ENCODE peak calls at places on chromosomes 4 and X, in eight cellular contexts. K, D, N, L, V, Q, H and G are unnamed samples.

GRCh38 chr4:76830612-76831474 is 67.1 kb downstream of the SOWAHB start:
- DNase-seq in K (peak; percentile 88), D (no peak), N (peak; percentile 94), L (no peak), V (no peak), Q (no peak), H (peak; percentile 47), G (peak; percentile 92)

GRCh38 chr4:107740381-107740780 is 20.3 kb upstream of the PAPSS1 start:
- DNase-seq in K (peak; percentile 14), D (no peak), N (no peak), L (no peak), V (no peak), Q (no peak), H (no peak), G (peak; percentile 9)

GRCh38 chr4:130668859-130669258 is 1572.9 kb downstream of the C4orf33 start:
- DNase-seq in K (no peak), D (no peak), N (no peak), L (no peak), V (no peak), Q (no peak), H (no peak), G (no peak)

GRCh38 chr4:152591361-152591760 is 55.5 kb upstream of the FBXW7 start:
- DNase-seq in K (no peak), D (no peak), N (no peak), L (peak; percentile 33), V (no peak), Q (no peak), H (no peak), G (peak; percentile 11)

GRCh38 chr4:2354127-2354526 is 64.3 kb downstream of the ZFYVE28 start:
- DNase-seq in K (no peak), D (peak; percentile 46), N (no peak), L (no peak), V (no peak), Q (peak; percentile 77), H (no peak), G (no peak)

GRCh38 chr4:156146581-156146980 is 192.9 kb upstream of the CTSO start:
- DNase-seq in K (no peak), D (no peak), N (no peak), L (no peak), V (no peak), Q (no peak), H (no peak), G (no peak)

GRCh38 chrX:29435396-29435795 is 780.0 kb upstream of the MAGEB2 start:
- DNase-seq in K (no peak), D (no peak), N (no peak), L (no peak), V (no peak), Q (no peak), H (no peak), G (peak; percentile 37)

GRCh38 chr4:111792592-111792991 is 352.7 kb upstream of the FAM241A start:
- DNase-seq in K (no peak), D (no peak), N (no peak), L (no peak), V (no peak), Q (no peak), H (no peak), G (no peak)

GRCh38 chr4:95640337-95640736 is 91.6 kb upstream of the UNC5C start:
- DNase-seq in K (no peak), D (no peak), N (no peak), L (no peak), V (no peak), Q (no peak), H (no peak), G (no peak)

GRCh38 chr4:127623755-127624087 is 9.0 kb upstream of the INTU start:
- DNase-seq in K (peak; percentile 6), D (no peak), N (no peak), L (no peak), V (no peak), Q (no peak), H (no peak), G (peak; percentile 41)

GRCh38 chr4:127624176-127624575 is 8.6 kb upstream of the INTU start:
- DNase-seq in K (no peak), D (no peak), N (no peak), L (no peak), V (no peak), Q (no peak), H (no peak), G (no peak)

GRCh38 chr4:127622621-127622922 is 10.2 kb upstream of the INTU start:
- DNase-seq in K (no peak), D (no peak), N (no peak), L (peak; percentile 38), V (no peak), Q (no peak), H (no peak), G (no peak)

GRCh38 chr4:127618427-127618826 is 14.3 kb upstream of the INTU start:
- DNase-seq in K (no peak), D (no peak), N (no peak), L (no peak), V (no peak), Q (no peak), H (no peak), G (no peak)

DNA sequence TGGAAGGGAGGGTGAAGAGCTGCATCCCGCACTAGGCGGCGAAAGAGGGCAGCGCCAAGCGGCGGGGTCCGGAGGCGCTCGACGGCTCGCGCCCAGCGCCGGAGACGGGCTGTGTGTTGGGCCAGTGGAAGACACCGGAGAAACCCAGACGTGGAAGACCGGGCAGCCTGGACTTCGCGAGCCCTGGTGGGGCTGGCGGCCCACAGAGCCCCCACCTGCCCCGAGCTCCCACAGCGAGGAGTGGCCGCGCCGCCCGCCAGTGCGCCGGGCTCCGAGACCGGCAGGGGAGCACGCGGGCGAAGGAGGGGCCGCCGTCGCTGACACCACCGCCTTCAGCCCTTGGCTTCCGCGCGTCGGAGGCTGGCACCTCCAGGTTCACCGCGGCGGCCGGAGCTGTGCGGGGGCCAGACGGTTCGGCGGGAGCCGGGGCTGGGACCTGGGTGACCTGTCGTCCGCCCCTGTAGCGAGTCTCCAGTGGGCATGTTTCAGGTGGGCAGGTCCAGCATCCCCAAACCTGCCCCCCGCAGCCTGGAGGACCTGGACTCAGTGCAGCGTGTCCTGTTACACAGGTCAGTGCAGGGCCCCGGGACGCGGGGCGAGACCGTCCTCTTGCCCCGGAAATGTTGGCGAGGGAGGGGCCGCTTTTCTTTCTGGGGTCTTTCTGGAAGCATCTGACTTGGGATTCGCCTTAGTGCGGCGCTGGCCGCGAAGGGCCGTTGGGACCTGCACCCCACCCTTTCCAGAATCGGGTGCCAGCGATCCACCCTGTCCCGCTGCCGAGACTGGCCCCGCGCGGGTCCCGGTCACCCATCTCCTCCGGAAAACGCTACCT is 9.6 kb upstream of the INTU start:
- DNase-seq in K (peak; percentile 71), D (no peak), N (peak; percentile 5), L (no peak), V (no peak), Q (peak; percentile 82), H (no peak), G (peak; percentile 33)
- TF ChIP-seq RAD21 in K (peak; percentile 38), D (no peak), N (peak; percentile 27), L (peak; percentile 40), V (no peak), Q (no peak), H (no peak), G (peak; percentile 11)

DNA sequence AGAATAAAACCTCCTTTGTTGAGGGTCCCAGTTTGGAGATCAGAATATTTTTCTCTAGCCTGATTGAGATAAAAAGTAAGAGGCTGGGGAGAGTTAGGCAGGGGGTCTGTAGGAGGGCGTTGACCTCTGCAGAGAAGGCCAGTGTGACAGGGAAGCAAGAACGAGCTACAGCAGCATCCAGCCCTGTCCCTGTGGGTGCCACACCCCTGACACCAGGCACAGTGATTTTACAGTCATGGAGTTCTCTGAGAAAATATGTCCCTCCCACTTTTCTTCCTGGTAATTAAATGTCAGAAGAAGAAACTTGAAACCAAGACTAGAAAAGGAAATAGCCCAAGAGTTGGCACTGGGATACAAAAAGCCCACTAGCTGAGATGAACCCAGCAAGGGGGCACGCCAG is 25.0 kb upstream of the HELT start:
- DNase-seq in K (no peak), D (no peak), N (no peak), L (no peak), V (no peak), Q (no peak), H (no peak), G (no peak)
- TF ChIP-seq RAD21 in K (no peak), D (no peak), N (no peak), L (no peak), V (no peak), Q (no peak), H (no peak), G (no peak)

DNA sequence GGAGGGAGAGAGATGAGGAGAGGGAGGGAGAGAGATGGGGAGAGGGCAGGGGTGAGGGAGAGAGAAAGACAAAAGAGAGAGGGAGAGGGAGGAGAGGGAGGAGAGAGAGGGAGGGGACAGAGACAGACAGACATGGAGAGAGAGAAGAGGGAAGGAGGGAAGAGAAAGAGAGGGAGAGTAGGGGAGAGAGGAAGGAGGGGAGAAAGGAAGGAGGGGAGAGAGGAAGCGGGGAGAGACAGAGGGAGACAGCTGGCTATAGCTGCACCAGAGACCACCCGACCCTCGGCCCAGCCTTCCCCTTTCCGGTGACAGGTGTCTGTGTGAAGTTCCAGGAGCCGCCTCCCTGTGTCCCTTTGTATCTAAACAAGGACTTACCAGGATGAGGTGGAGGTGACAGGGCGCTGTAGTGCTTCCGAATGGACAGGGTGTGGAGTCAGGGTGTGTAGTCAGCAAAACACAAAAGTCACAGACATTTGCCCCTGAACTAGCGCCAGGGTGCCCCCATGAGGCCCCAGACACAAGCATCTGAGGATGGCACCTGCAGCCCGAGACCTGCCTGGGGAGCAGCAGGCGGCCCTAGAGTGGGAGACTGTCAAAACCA is 68.8 kb downstream of the ADRA2C start:
- DNase-seq in K (no peak), D (no peak), N (peak; percentile 45), L (no peak), V (no peak), Q (no peak), H (no peak), G (no peak)
- TF ChIP-seq RAD21 in K (no peak), D (no peak), N (peak; percentile 38), L (no peak), V (no peak), Q (no peak), H (peak; percentile 17), G (no peak)

GRCh38 chrX:44223150-44223549 is 120.3 kb downstream of the EFHC2 start:
- DNase-seq in K (no peak), D (no peak), N (no peak), L (no peak), V (no peak), Q (no peak), H (peak; percentile 16), G (peak; percentile 38)
- TF ChIP-seq RAD21 in K (no peak), D (no peak), N (no peak), L (no peak), V (no peak), Q (no peak), H (no peak), G (no peak)

GRCh38 chr4:120709986-120710385 is 212.5 kb downstream of the PRDM5 start:
- DNase-seq in K (no peak), D (no peak), N (no peak), L (no peak), V (no peak), Q (no peak), H (no peak), G (peak; percentile 70)
- TF ChIP-seq RAD21 in K (no peak), D (no peak), N (no peak), L (no peak), V (no peak), Q (no peak), H (no peak), G (no peak)

GRCh38 chr4:164224871-164225270 is 529.1 kb upstream of the SMIM31 start:
- DNase-seq in K (no peak), D (no peak), N (no peak), L (no peak), V (no peak), Q (no peak), H (no peak), G (no peak)

GRCh38 chr4:164221631-164222030 is 532.3 kb upstream of the SMIM31 start:
- DNase-seq in K (no peak), D (no peak), N (no peak), L (no peak), V (no peak), Q (no peak), H (peak; percentile 61), G (no peak)
- TF ChIP-seq RAD21 in K (no peak), D (no peak), N (no peak), L (no peak), V (no peak), Q (no peak), H (no peak), G (no peak)